ENCODE peak calls at places on chromosomes 5 and 9, in ten cellular contexts. One of them, this sample, is unnamed.

GRCh38 chr5:38443390-38443789 is 113.1 kb downstream of the LIFR start:
- DNase-seq in adrenal gland: no peak
- DNase-seq in GM18507: no peak
- DNase-seq in stimulated activated CD4-positive, alpha-beta T cell treated with anti-CD3 and anti-CD28 coated beads, Interleukin-15, amount 100 ng/mL, for 24 hours: no peak
- DNase-seq in cardiac septum: no peak
- DNase-seq in effector memory CD4-positive, alpha-beta T cell: no peak
- DNase-seq in M059J: no peak
- DNase-seq in ovary: no peak
- DNase-seq in activated T-cell treated with anti-CD3 and anti-CD28 coated beads for 1 hour: no peak
- DNase-seq in pons: no peak
- DNase-seq in this sample: no peak

GRCh38 chr5:133844836-133845235 is 123.6 kb downstream of the C5orf15 start:
- DNase-seq in adrenal gland: no peak
- DNase-seq in GM18507: no peak
- DNase-seq in stimulated activated CD4-positive, alpha-beta T cell treated with anti-CD3 and anti-CD28 coated beads, Interleukin-15, amount 100 ng/mL, for 24 hours: no peak
- DNase-seq in cardiac septum: peak; percentile 19
- DNase-seq in effector memory CD4-positive, alpha-beta T cell: no peak
- DNase-seq in M059J: peak; percentile 27
- DNase-seq in ovary: no peak
- DNase-seq in activated T-cell treated with anti-CD3 and anti-CD28 coated beads for 1 hour: no peak
- DNase-seq in pons: no peak
- DNase-seq in this sample: no peak

GRCh38 chr5:143074414-143074996 is 304.3 kb downstream of the ARHGAP26 start:
- DNase-seq in adrenal gland: no peak
- DNase-seq in GM18507: no peak
- DNase-seq in stimulated activated CD4-positive, alpha-beta T cell treated with anti-CD3 and anti-CD28 coated beads, Interleukin-15, amount 100 ng/mL, for 24 hours: no peak
- DNase-seq in cardiac septum: no peak
- DNase-seq in effector memory CD4-positive, alpha-beta T cell: no peak
- DNase-seq in M059J: no peak
- DNase-seq in ovary: no peak
- DNase-seq in activated T-cell treated with anti-CD3 and anti-CD28 coated beads for 1 hour: no peak
- DNase-seq in pons: no peak
- DNase-seq in this sample: no peak

GRCh38 chr5:102638316-102638715 is 116.8 kb upstream of the PAM start:
- DNase-seq in adrenal gland: no peak
- DNase-seq in GM18507: no peak
- DNase-seq in stimulated activated CD4-positive, alpha-beta T cell treated with anti-CD3 and anti-CD28 coated beads, Interleukin-15, amount 100 ng/mL, for 24 hours: no peak
- DNase-seq in cardiac septum: no peak
- DNase-seq in effector memory CD4-positive, alpha-beta T cell: no peak
- DNase-seq in M059J: peak; percentile 22
- DNase-seq in ovary: no peak
- DNase-seq in activated T-cell treated with anti-CD3 and anti-CD28 coated beads for 1 hour: no peak
- DNase-seq in pons: no peak
- DNase-seq in this sample: no peak

GRCh38 chr5:139805545-139805944 is 9.9 kb downstream of the PSD2 start:
- DNase-seq in adrenal gland: no peak
- DNase-seq in GM18507: no peak
- DNase-seq in stimulated activated CD4-positive, alpha-beta T cell treated with anti-CD3 and anti-CD28 coated beads, Interleukin-15, amount 100 ng/mL, for 24 hours: no peak
- DNase-seq in cardiac septum: no peak
- DNase-seq in effector memory CD4-positive, alpha-beta T cell: no peak
- DNase-seq in M059J: no peak
- DNase-seq in ovary: no peak
- DNase-seq in activated T-cell treated with anti-CD3 and anti-CD28 coated beads for 1 hour: no peak
- DNase-seq in pons: no peak
- DNase-seq in this sample: no peak

GRCh38 chr5:168851902-168852321 is 272.7 kb upstream of the PANK3 start:
- DNase-seq in adrenal gland: peak; percentile 27
- DNase-seq in GM18507: peak; percentile 9
- DNase-seq in stimulated activated CD4-positive, alpha-beta T cell treated with anti-CD3 and anti-CD28 coated beads, Interleukin-15, amount 100 ng/mL, for 24 hours: no peak
- DNase-seq in cardiac septum: no peak
- DNase-seq in effector memory CD4-positive, alpha-beta T cell: peak; percentile 45
- DNase-seq in M059J: peak; percentile 93
- DNase-seq in ovary: no peak
- DNase-seq in activated T-cell treated with anti-CD3 and anti-CD28 coated beads for 1 hour: no peak
- DNase-seq in pons: no peak
- DNase-seq in this sample: peak; percentile 86

GRCh38 chr5:154196955-154197652 is 6.6 kb downstream of the GALNT10 start:
- DNase-seq in adrenal gland: no peak
- DNase-seq in GM18507: no peak
- DNase-seq in stimulated activated CD4-positive, alpha-beta T cell treated with anti-CD3 and anti-CD28 coated beads, Interleukin-15, amount 100 ng/mL, for 24 hours: no peak
- DNase-seq in cardiac septum: no peak
- DNase-seq in effector memory CD4-positive, alpha-beta T cell: no peak
- DNase-seq in M059J: peak; percentile 59
- DNase-seq in ovary: no peak
- DNase-seq in activated T-cell treated with anti-CD3 and anti-CD28 coated beads for 1 hour: no peak
- DNase-seq in pons: peak; percentile 71
- DNase-seq in this sample: no peak

GRCh38 chr5:137575847-137576246 is 76.7 kb upstream of the SPOCK1 start:
- DNase-seq in adrenal gland: no peak
- DNase-seq in GM18507: no peak
- DNase-seq in stimulated activated CD4-positive, alpha-beta T cell treated with anti-CD3 and anti-CD28 coated beads, Interleukin-15, amount 100 ng/mL, for 24 hours: no peak
- DNase-seq in cardiac septum: no peak
- DNase-seq in effector memory CD4-positive, alpha-beta T cell: no peak
- DNase-seq in M059J: peak; percentile 83
- DNase-seq in ovary: no peak
- DNase-seq in activated T-cell treated with anti-CD3 and anti-CD28 coated beads for 1 hour: no peak
- DNase-seq in pons: no peak
- DNase-seq in this sample: no peak

GRCh38 chr9:70120834-70121510 is 77.3 kb downstream of the MAMDC2 start:
- DNase-seq in adrenal gland: peak; percentile 54
- DNase-seq in GM18507: no peak
- DNase-seq in stimulated activated CD4-positive, alpha-beta T cell treated with anti-CD3 and anti-CD28 coated beads, Interleukin-15, amount 100 ng/mL, for 24 hours: peak; percentile 7
- DNase-seq in cardiac septum: no peak
- DNase-seq in effector memory CD4-positive, alpha-beta T cell: no peak
- DNase-seq in M059J: peak; percentile 98
- DNase-seq in ovary: peak; percentile 64
- DNase-seq in activated T-cell treated with anti-CD3 and anti-CD28 coated beads for 1 hour: no peak
- DNase-seq in pons: no peak
- DNase-seq in this sample: no peak

GRCh38 chr9:127181595-127182190 is 59.3 kb upstream of the ANGPTL2 start:
- DNase-seq in adrenal gland: peak; percentile 15
- DNase-seq in GM18507: no peak
- DNase-seq in stimulated activated CD4-positive, alpha-beta T cell treated with anti-CD3 and anti-CD28 coated beads, Interleukin-15, amount 100 ng/mL, for 24 hours: no peak
- DNase-seq in cardiac septum: peak; percentile 22
- DNase-seq in effector memory CD4-positive, alpha-beta T cell: no peak
- DNase-seq in M059J: no peak
- DNase-seq in ovary: peak; percentile 9
- DNase-seq in activated T-cell treated with anti-CD3 and anti-CD28 coated beads for 1 hour: no peak
- DNase-seq in pons: no peak
- DNase-seq in this sample: no peak

GRCh38 chr5:54693936-54694510 is 176.5 kb downstream of the SNX18 start:
- DNase-seq in adrenal gland: no peak
- DNase-seq in GM18507: no peak
- DNase-seq in stimulated activated CD4-positive, alpha-beta T cell treated with anti-CD3 and anti-CD28 coated beads, Interleukin-15, amount 100 ng/mL, for 24 hours: no peak
- DNase-seq in cardiac septum: no peak
- DNase-seq in effector memory CD4-positive, alpha-beta T cell: no peak
- DNase-seq in M059J: no peak
- DNase-seq in ovary: no peak
- DNase-seq in activated T-cell treated with anti-CD3 and anti-CD28 coated beads for 1 hour: no peak
- DNase-seq in pons: no peak
- DNase-seq in this sample: no peak

GRCh38 chr5:163434410-163434866 is 3.0 kb upstream of the CCNG1 start:
- DNase-seq in adrenal gland: peak; percentile 69
- DNase-seq in GM18507: no peak
- DNase-seq in stimulated activated CD4-positive, alpha-beta T cell treated with anti-CD3 and anti-CD28 coated beads, Interleukin-15, amount 100 ng/mL, for 24 hours: peak; percentile 18
- DNase-seq in cardiac septum: no peak
- DNase-seq in effector memory CD4-positive, alpha-beta T cell: no peak
- DNase-seq in M059J: peak; percentile 86
- DNase-seq in ovary: no peak
- DNase-seq in activated T-cell treated with anti-CD3 and anti-CD28 coated beads for 1 hour: no peak
- DNase-seq in pons: no peak
- DNase-seq in this sample: no peak

GRCh38 chr5:136012041-136012804 is 16.6 kb upstream of the TGFBI start:
- DNase-seq in adrenal gland: no peak
- DNase-seq in GM18507: no peak
- DNase-seq in stimulated activated CD4-positive, alpha-beta T cell treated with anti-CD3 and anti-CD28 coated beads, Interleukin-15, amount 100 ng/mL, for 24 hours: no peak
- DNase-seq in cardiac septum: no peak
- DNase-seq in effector memory CD4-positive, alpha-beta T cell: no peak
- DNase-seq in M059J: peak; percentile 61
- DNase-seq in ovary: no peak
- DNase-seq in activated T-cell treated with anti-CD3 and anti-CD28 coated beads for 1 hour: no peak
- DNase-seq in pons: peak; percentile 34
- DNase-seq in this sample: no peak